ENCODE peak calls at places on chromosomes 11 and 22, in five cellular contexts. One of them, this sample, is unnamed.

GRCh38 chr22:27612075-27612474 is 189.5 kb downstream of the MN1 start:
- DNase-seq in foreskin fibroblast: no peak
- DNase-seq in AG09309: no peak
- DNase-seq in AG10803: no peak
- DNase-seq in H9: no peak
- DNase-seq in this sample: no peak

GRCh38 chr22:44023404-44024287 is 456 bp upstream of the PARVB start:
- DNase-seq in AG10803: peak
- DNase-seq in foreskin fibroblast: peak
- DNase-seq in AG09309: no peak
- DNase-seq in H9: peak
- DNase-seq in this sample: peak

GRCh38 chr22:45444168-45444567 is 30.7 kb downstream of the RIBC2 start:
- DNase-seq in foreskin fibroblast: no peak
- DNase-seq in AG10803: no peak
- DNase-seq in H9: no peak
- DNase-seq in AG09309: no peak
- DNase-seq in this sample: no peak

GRCh38 chr22:18065256-18065655 is 12.5 kb upstream of the PEX26 start:
- DNase-seq in H9: peak
- DNase-seq in AG10803: no peak
- DNase-seq in AG09309: no peak
- DNase-seq in foreskin fibroblast: no peak
- DNase-seq in this sample: no peak

GRCh38 chr11:122778148-122778547 is 60.2 kb upstream of the CRTAM start:
- DNase-seq in AG09309: no peak
- DNase-seq in H9: no peak
- DNase-seq in AG10803: no peak
- DNase-seq in foreskin fibroblast: no peak
- DNase-seq in this sample: no peak

GRCh38 chr11:123103326-123103980 is 41.5 kb upstream of the HSPA8 start:
- DNase-seq in foreskin fibroblast: peak
- DNase-seq in AG09309: peak
- DNase-seq in H9: no peak
- DNase-seq in AG10803: peak
- DNase-seq in this sample: peak

GRCh38 chr11:35487532-35488078 is 37.8 kb downstream of the PAMR1 start:
- DNase-seq in H9: peak
- DNase-seq in foreskin fibroblast: peak
- DNase-seq in AG10803: peak
- DNase-seq in AG09309: no peak
- DNase-seq in this sample: no peak

GRCh38 chr11:46264030-46264429 is 13.4 kb upstream of the CREB3L1 start:
- DNase-seq in AG09309: no peak
- DNase-seq in H9: no peak
- DNase-seq in AG10803: no peak
- DNase-seq in foreskin fibroblast: no peak
- DNase-seq in this sample: no peak

GRCh38 chr22:21646608-21647590 is 4.8 kb downstream of the SDF2L1 start:
- DNase-seq in AG09309: no peak
- DNase-seq in foreskin fibroblast: peak
- DNase-seq in H9: peak
- DNase-seq in AG10803: peak
- DNase-seq in this sample: peak

GRCh38 chr22:46542011-46542985 is 4.9 kb upstream of the CELSR1 start:
- DNase-seq in AG09309: no peak
- DNase-seq in foreskin fibroblast: peak
- DNase-seq in AG10803: peak
- DNase-seq in H9: peak
- DNase-seq in this sample: peak

GRCh38 chr11:12126352-12127019 is 16.1 kb downstream of the MICAL2 start:
- DNase-seq in AG10803: peak
- DNase-seq in AG09309: no peak
- DNase-seq in H9: no peak
- DNase-seq in foreskin fibroblast: peak
- DNase-seq in this sample: no peak

GRCh38 chr22:36327922-36328551 is 59.7 kb downstream of the MYH9 start:
- DNase-seq in AG10803: peak
- DNase-seq in foreskin fibroblast: peak
- DNase-seq in H9: no peak
- DNase-seq in AG09309: no peak
- DNase-seq in this sample: no peak

GRCh38 chr11:4491878-4492606 is 9.6 kb downstream of the OR52K1 start:
- DNase-seq in H9: no peak
- DNase-seq in AG09309: no peak
- DNase-seq in AG10803: no peak
- DNase-seq in foreskin fibroblast: peak
- DNase-seq in this sample: no peak

GRCh38 chr22:32761251-32761903 is 40.1 kb upstream of the TIMP3 start:
- DNase-seq in AG09309: peak
- DNase-seq in AG10803: peak
- DNase-seq in foreskin fibroblast: peak
- DNase-seq in H9: no peak
- DNase-seq in this sample: no peak

GRCh38 chr11:3158131-3158591 is 6.9 kb downstream of the OSBPL5 start:
- DNase-seq in H9: no peak
- DNase-seq in AG09309: no peak
- DNase-seq in AG10803: no peak
- DNase-seq in foreskin fibroblast: no peak
- DNase-seq in this sample: no peak

GRCh38 chr11:3083321-3083720 is 26.1 kb upstream of the CARS1 start:
- DNase-seq in AG09309: no peak
- DNase-seq in foreskin fibroblast: no peak
- DNase-seq in AG10803: no peak
- DNase-seq in H9: no peak
- DNase-seq in this sample: no peak

GRCh38 chr11:2276999-2277328 is 6.6 kb upstream of the ASCL2 start:
- DNase-seq in AG10803: no peak
- DNase-seq in AG09309: no peak
- DNase-seq in H9: peak
- DNase-seq in foreskin fibroblast: no peak
- DNase-seq in this sample: peak

GRCh38 chr22:46023558-46023981 is 46.6 kb upstream of the WNT7B start:
- DNase-seq in H9: no peak
- DNase-seq in foreskin fibroblast: peak
- DNase-seq in AG09309: peak
- DNase-seq in AG10803: peak
- DNase-seq in this sample: no peak

GRCh38 chr22:43090130-43090789 is 1.1 kb upstream of the TTLL1 start:
- DNase-seq in AG10803: peak
- DNase-seq in H9: no peak
- DNase-seq in AG09309: peak
- DNase-seq in foreskin fibroblast: peak
- DNase-seq in this sample: peak

GRCh38 chr11:110859240-110859835 is 147.1 kb upstream of the ARHGAP20 start:
- DNase-seq in H9: no peak
- DNase-seq in AG09309: no peak
- DNase-seq in foreskin fibroblast: no peak
- DNase-seq in AG10803: no peak
- DNase-seq in this sample: no peak

GRCh38 chr11:128133501-128133900 is 453.9 kb downstream of the ETS1 start:
- DNase-seq in foreskin fibroblast: no peak
- DNase-seq in H9: no peak
- DNase-seq in AG09309: no peak
- DNase-seq in AG10803: no peak
- DNase-seq in this sample: no peak

GRCh38 chr22:46675938-46676337 is 55.8 kb downstream of the GRAMD4 start:
- DNase-seq in H9: no peak
- DNase-seq in AG09309: no peak
- DNase-seq in foreskin fibroblast: no peak
- DNase-seq in AG10803: no peak
- DNase-seq in this sample: no peak

GRCh38 chr22:42473484-42474193 is 41.4 kb upstream of the NFAM1 start:
- DNase-seq in H9: no peak
- DNase-seq in foreskin fibroblast: peak
- DNase-seq in AG10803: peak
- DNase-seq in AG09309: peak
- DNase-seq in this sample: peak

GRCh38 chr22:30241576-30242371 is 4.8 kb downstream of the LIF start:
- DNase-seq in AG10803: no peak
- DNase-seq in foreskin fibroblast: no peak
- DNase-seq in H9: no peak
- DNase-seq in AG09309: no peak
- DNase-seq in this sample: no peak

GRCh38 chr11:952406-953385 is 27.0 kb downstream of the AP2A2 start:
- DNase-seq in foreskin fibroblast: peak
- DNase-seq in AG10803: peak
- DNase-seq in H9: no peak
- DNase-seq in AG09309: no peak
- DNase-seq in this sample: no peak

GRCh38 chr11:119584193-119585037 is 144.6 kb downstream of the NECTIN1 start:
- DNase-seq in AG09309: peak
- DNase-seq in AG10803: peak
- DNase-seq in H9: peak
- DNase-seq in foreskin fibroblast: peak
- DNase-seq in this sample: no peak

GRCh38 chr11:62108971-62109391 is 14.8 kb upstream of the INCENP start:
- DNase-seq in foreskin fibroblast: peak
- DNase-seq in H9: no peak
- DNase-seq in AG10803: peak
- DNase-seq in AG09309: no peak
- DNase-seq in this sample: no peak

GRCh38 chr22:27724706-27725105 is 76.8 kb downstream of the MN1 start:
- DNase-seq in AG09309: no peak
- DNase-seq in H9: no peak
- DNase-seq in AG10803: peak
- DNase-seq in foreskin fibroblast: peak
- DNase-seq in this sample: no peak

GRCh38 chr11:45876401-45876800 is 9.1 kb upstream of the MAPK8IP1 start:
- DNase-seq in foreskin fibroblast: no peak
- DNase-seq in H9: no peak
- DNase-seq in AG09309: no peak
- DNase-seq in AG10803: no peak
- DNase-seq in this sample: no peak

GRCh38 chr11:69445131-69445470 is 36.4 kb upstream of the LINC01488 start:
- DNase-seq in foreskin fibroblast: no peak
- DNase-seq in AG09309: no peak
- DNase-seq in AG10803: no peak
- DNase-seq in H9: no peak
- DNase-seq in this sample: no peak

GRCh38 chr11:69446108-69446507 is 35.4 kb upstream of the LINC01488 start:
- DNase-seq in foreskin fibroblast: no peak
- DNase-seq in H9: no peak
- DNase-seq in AG09309: peak
- DNase-seq in AG10803: no peak
- DNase-seq in this sample: no peak

GRCh38 chr11:69443138-69443967 is 38.1 kb upstream of the LINC01488 start:
- DNase-seq in foreskin fibroblast: peak
- DNase-seq in AG09309: peak
- DNase-seq in H9: peak
- DNase-seq in AG10803: peak
- DNase-seq in this sample: peak

GRCh38 chr11:69443968-69444364 is 37.5 kb upstream of the LINC01488 start:
- DNase-seq in AG09309: no peak
- DNase-seq in foreskin fibroblast: peak
- DNase-seq in H9: no peak
- DNase-seq in AG10803: peak
- DNase-seq in this sample: no peak

GRCh38 chr11:69444381-69445130 is 36.9 kb upstream of the LINC01488 start:
- DNase-seq in foreskin fibroblast: peak
- DNase-seq in AG09309: peak
- DNase-seq in AG10803: peak
- DNase-seq in H9: peak
- DNase-seq in this sample: no peak
- TF ChIP-seq CTCF in foreskin fibroblast: peak
- TF ChIP-seq CTCF in AG09309: peak
- TF ChIP-seq CTCF in AG10803: peak
- TF ChIP-seq CTCF in H9: peak
- TF ChIP-seq CTCF in this sample: no peak

DNA sequence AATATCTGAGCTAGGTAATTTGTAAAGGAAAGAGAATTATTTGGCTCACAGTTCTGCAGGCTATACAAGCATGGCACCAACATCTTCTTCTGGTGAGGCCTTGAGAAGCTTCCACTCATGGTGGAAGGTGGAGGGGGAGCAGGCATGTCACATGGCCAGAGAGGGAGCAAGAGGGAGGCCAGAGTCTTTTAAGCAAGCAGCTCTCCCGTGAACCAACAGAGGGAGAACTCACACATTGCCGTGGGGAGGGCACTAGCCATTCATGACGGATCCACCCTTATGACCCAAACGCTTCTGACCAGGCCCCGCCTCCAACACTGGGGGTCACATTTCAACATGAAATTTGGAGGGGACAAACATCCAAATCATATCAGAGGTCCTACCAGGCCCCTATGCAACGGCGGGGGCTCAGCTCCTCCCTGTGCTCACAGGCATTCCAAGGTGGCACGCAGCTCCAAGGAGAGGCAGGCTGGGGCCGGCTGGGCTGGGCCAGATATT is 4.6 kb downstream of the C11orf96 start:
- DNase-seq in foreskin fibroblast: peak
- DNase-seq in AG10803: peak
- DNase-seq in H9: peak
- DNase-seq in AG09309: no peak
- DNase-seq in this sample: no peak
- TF ChIP-seq CTCF in foreskin fibroblast: peak
- TF ChIP-seq CTCF in AG10803: peak
- TF ChIP-seq CTCF in H9: peak
- TF ChIP-seq CTCF in AG09309: peak
- TF ChIP-seq CTCF in this sample: no peak

DNA sequence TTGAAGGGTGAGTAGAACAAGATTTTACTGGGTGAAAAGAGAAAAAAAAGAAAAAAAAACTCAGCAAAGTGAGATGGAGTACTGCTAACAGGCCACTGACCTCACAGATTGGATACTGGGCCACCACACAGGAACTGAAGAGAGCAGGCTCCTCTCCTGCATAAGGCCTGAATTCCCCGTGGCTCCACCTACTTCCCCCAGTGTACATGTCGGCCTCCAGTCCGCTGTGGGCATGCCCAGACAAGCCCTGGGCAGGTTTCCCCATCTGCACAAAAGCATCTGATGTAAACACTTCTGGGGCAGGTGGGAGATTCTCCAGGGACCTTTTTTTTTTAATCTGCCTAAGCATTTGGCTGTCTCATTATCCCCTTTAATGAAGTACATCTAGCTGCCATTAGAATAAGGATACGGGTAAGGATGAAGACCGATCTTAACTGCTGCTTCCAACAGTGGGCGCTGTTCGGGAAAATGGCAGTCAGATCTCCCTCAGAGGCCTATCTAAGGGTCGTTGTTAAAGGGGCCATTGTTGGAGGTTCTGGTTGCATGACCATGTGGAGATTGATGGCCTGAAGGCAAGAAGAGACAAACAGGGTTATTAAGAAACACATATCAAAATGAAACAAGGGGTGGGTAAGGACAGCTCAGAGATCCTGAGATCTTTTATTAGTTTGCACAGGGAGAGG is 48.5 kb downstream of the MS4A13 start:
- DNase-seq in foreskin fibroblast: no peak
- DNase-seq in H9: peak
- DNase-seq in AG09309: no peak
- DNase-seq in AG10803: peak
- DNase-seq in this sample: peak
- TF ChIP-seq CTCF in foreskin fibroblast: no peak
- TF ChIP-seq CTCF in H9: peak
- TF ChIP-seq CTCF in AG09309: no peak
- TF ChIP-seq CTCF in AG10803: no peak
- TF ChIP-seq CTCF in this sample: no peak

GRCh38 chr11:63871962-63872832 is 33.3 kb downstream of the MARK2 start:
- DNase-seq in AG09309: peak
- DNase-seq in foreskin fibroblast: peak
- DNase-seq in H9: peak
- DNase-seq in AG10803: peak
- DNase-seq in this sample: peak
- TF ChIP-seq CTCF in AG09309: peak
- TF ChIP-seq CTCF in foreskin fibroblast: peak
- TF ChIP-seq CTCF in H9: peak
- TF ChIP-seq CTCF in AG10803: peak
- TF ChIP-seq CTCF in this sample: peak